ENCODE peak calls at places on chromosomes 1 and 21, in nine cellular contexts. D, I, N, S, M, X, U, V and K are unnamed samples.
A peak's percentile ranks its signal among the peaks of the same experiment; 100 is the strongest.

GRCh38 chr1:219143735-219144134 is 29.9 kb upstream of the LYPLAL1 start:
- DNase-seq in D (no peak), I (no peak), N (no peak), S (no peak), M (no peak), X (no peak), U (peak; percentile 10), V (no peak), K (no peak)

GRCh38 chr1:53584446-53585102 is 125.4 kb downstream of the DMRTB1 start:
- DNase-seq in D (no peak), I (no peak), N (no peak), S (no peak), M (no peak), X (no peak), U (no peak), V (no peak), K (no peak)

GRCh38 chr1:62516600-62516999 is 79.8 kb downstream of the USP1 start:
- DNase-seq in D (no peak), I (no peak), N (no peak), S (no peak), M (no peak), X (no peak), U (no peak), V (no peak), K (no peak)

GRCh38 chr1:91735266-91735845 is 150.6 kb downstream of the TGFBR3 start:
- DNase-seq in D (no peak), I (no peak), N (no peak), S (no peak), M (no peak), X (no peak), U (no peak), V (no peak), K (no peak)

GRCh38 chr1:61143821-61144220 is 61.5 kb downstream of the NFIA start:
- DNase-seq in D (no peak), I (no peak), N (no peak), S (no peak), M (no peak), X (peak; percentile 14), U (peak; percentile 33), V (no peak), K (no peak)

GRCh38 chr1:4512622-4513021 is 141.8 kb upstream of the AJAP1 start:
- DNase-seq in D (no peak), I (no peak), N (no peak), S (no peak), M (no peak), X (peak; percentile 17), U (no peak), V (peak; percentile 37), K (no peak)

GRCh38 chr1:85555867-85556577 is 24.5 kb upstream of the CCN1 start:
- DNase-seq in D (no peak), I (no peak), N (no peak), S (no peak), M (no peak), X (no peak), U (no peak), V (no peak), K (no peak)

GRCh38 chr1:239761509-239761908 is 330.2 kb upstream of the FMN2 start:
- DNase-seq in D (no peak), I (no peak), N (no peak), S (no peak), M (no peak), X (no peak), U (no peak), V (no peak), K (no peak)

GRCh38 chr1:44288883-44289282 is 66.2 kb downstream of the ERI3 start:
- DNase-seq in D (no peak), I (no peak), N (no peak), S (no peak), M (no peak), X (no peak), U (no peak), V (no peak), K (no peak)

GRCh38 chr1:47921935-47922415 is 75.2 kb downstream of the TRABD2B start:
- DNase-seq in D (no peak), I (no peak), N (no peak), S (no peak), M (no peak), X (peak; percentile 16), U (no peak), V (no peak), K (no peak)

GRCh38 chr1:181397841-181398240 is 85.5 kb upstream of the CACNA1E start:
- DNase-seq in D (peak; percentile 45), I (no peak), N (no peak), S (no peak), M (no peak), X (no peak), U (no peak), V (no peak), K (no peak)

GRCh38 chr1:206634365-206635079 is 814 bp upstream of the DYRK3 start:
- DNase-seq in D (peak; percentile 57), I (peak; percentile 95), N (peak; percentile 93), S (peak; percentile 75), M (peak; percentile 60), X (peak; percentile 99), U (peak; percentile 97), V (peak; percentile 92), K (peak; percentile 38)

GRCh38 chr1:109392037-109392787 is 5.5 kb downstream of the SORT1 start:
- DNase-seq in D (no peak), I (no peak), N (no peak), S (no peak), M (no peak), X (no peak), U (no peak), V (peak; percentile 80), K (no peak)

GRCh38 chr1:109393602-109394233 is 4.0 kb downstream of the SORT1 start:
- DNase-seq in D (no peak), I (no peak), N (no peak), S (no peak), M (no peak), X (no peak), U (no peak), V (no peak), K (no peak)

GRCh38 chr1:109391626-109392025 is 6.1 kb downstream of the SORT1 start:
- DNase-seq in D (no peak), I (no peak), N (no peak), S (no peak), M (no peak), X (no peak), U (no peak), V (no peak), K (no peak)

GRCh38 chr1:109394591-109395281 is 3.0 kb downstream of the SORT1 start:
- DNase-seq in D (no peak), I (no peak), N (no peak), S (no peak), M (no peak), X (no peak), U (no peak), V (no peak), K (no peak)

GRCh38 chr1:109392788-109393580 is 4.7 kb downstream of the SORT1 start:
- DNase-seq in D (no peak), I (peak; percentile 65), N (no peak), S (peak; percentile 76), M (no peak), X (no peak), U (peak; percentile 68), V (peak; percentile 88), K (no peak)
- H3K4me3 ChIP-seq in D (no peak overlapping the region), I (peak overlapping the region; percentile 17), N (no peak overlapping the region), S (peak overlapping the region; percentile 7), M (peak overlapping the region; percentile 17), X (no peak overlapping the region), U (peak overlapping the region; percentile 37), V (peak overlapping the region; percentile 37), K (peak overlapping the region; percentile 19)

DNA sequence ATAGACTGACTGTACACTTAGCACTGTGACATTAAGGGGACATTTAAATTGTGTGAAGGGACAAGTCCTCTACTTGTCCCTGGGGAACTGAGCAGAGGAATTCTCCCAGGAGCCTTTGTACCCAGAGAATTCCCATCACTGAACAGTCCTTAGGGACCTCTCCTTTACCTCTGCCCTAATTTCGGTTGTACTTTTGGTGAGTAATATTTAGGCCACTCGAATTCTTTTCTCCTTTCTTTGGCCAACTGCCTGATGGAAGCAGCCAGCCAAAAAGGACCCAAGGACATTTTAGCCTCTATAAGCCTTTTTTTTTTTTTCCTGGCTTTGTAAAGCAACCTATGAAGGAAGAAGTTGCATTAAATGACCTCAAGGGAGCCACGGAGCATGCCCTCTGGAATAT is 71.5 kb downstream of the NR5A2 start:
- DNase-seq in D (no peak), I (no peak), N (no peak), S (no peak), M (no peak), X (no peak), U (peak; percentile 39), V (peak; percentile 27), K (no peak)
- H3K4me3 ChIP-seq in D (no peak overlapping the region), I (no peak overlapping the region), N (no peak overlapping the region), S (no peak overlapping the region), M (no peak overlapping the region), X (no peak overlapping the region), U (no peak overlapping the region), V (no peak overlapping the region), K (no peak overlapping the region)

GRCh38 chr21:15741510-15741909 is 11.7 kb downstream of the USP25 start:
- DNase-seq in D (no peak), I (no peak), N (no peak), S (peak; percentile 16), M (no peak), X (no peak), U (peak; percentile 60), V (no peak), K (no peak)

GRCh38 chr21:15742052-15742451 is 12.3 kb downstream of the USP25 start:
- DNase-seq in D (no peak), I (no peak), N (no peak), S (peak; percentile 46), M (no peak), X (no peak), U (no peak), V (peak; percentile 19), K (no peak)

GRCh38 chr21:15742694-15743093 is 12.9 kb downstream of the USP25 start:
- DNase-seq in D (no peak), I (no peak), N (no peak), S (no peak), M (no peak), X (no peak), U (no peak), V (no peak), K (no peak)

GRCh38 chr21:15743593-15743992 is 13.8 kb downstream of the USP25 start:
- DNase-seq in D (no peak), I (no peak), N (no peak), S (no peak), M (no peak), X (no peak), U (no peak), V (no peak), K (no peak)

GRCh38 chr21:15740383-15740782 is 10.6 kb downstream of the USP25 start:
- DNase-seq in D (no peak), I (no peak), N (no peak), S (no peak), M (no peak), X (no peak), U (no peak), V (no peak), K (no peak)
- H3K4me3 ChIP-seq in D (peak overlapping the region; percentile 2), I (no peak overlapping the region), N (no peak overlapping the region), S (no peak overlapping the region), M (no peak overlapping the region), X (no peak overlapping the region), U (no peak overlapping the region), V (no peak overlapping the region), K (no peak overlapping the region)

DNA sequence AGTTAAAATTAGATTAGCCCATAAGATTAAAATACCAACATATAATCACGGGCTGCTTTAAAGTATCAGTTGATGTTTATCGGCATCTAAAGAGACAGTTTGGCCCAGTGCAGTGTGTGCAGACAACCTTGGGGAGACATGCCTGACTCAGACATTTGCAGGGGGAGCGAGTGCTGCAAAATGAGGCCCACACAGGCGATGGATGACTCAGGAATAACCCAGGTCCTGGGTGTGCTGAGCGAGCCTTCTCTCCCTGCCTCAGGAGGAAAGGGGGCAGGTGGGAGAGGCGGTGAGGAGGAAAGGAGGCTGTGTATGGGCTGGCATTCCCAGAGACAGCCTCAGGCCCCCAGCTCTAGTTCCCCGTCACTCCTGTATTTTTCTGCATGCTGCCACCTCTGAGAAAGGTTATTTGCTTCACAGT is 9.0 kb downstream of the SLC9A1 start:
- DNase-seq in D (no peak), I (no peak), N (no peak), S (peak; percentile 61), M (peak; percentile 83), X (no peak), U (peak; percentile 95), V (peak; percentile 61), K (peak; percentile 93)
- H3K4me3 ChIP-seq in D (no peak overlapping the region), I (no peak overlapping the region), N (no peak overlapping the region), S (no peak overlapping the region), M (no peak overlapping the region), X (no peak overlapping the region), U (peak overlapping the region; percentile 35), V (no peak overlapping the region), K (no peak overlapping the region)